ENCODE peak calls at places on chromosomes 4 and X, in four cellular contexts. M is IMR-90, W is H1, A is mesendoderm. Y is an unnamed sample.

GRCh38 chr4:126207892-126208291 is 893.1 kb downstream of the FAT4 start:
- DNase-seq in A (no peak), W (no peak), M (no peak), Y (no peak)

GRCh38 chrX:28126886-28127285 is 145.6 kb upstream of the DCAF8L1 start:
- DNase-seq in M (no peak), W (no peak), A (peak; percentile 86), Y (no peak)

GRCh38 chr4:11912886-11913285 is 484.2 kb upstream of the HS3ST1 start:
- DNase-seq in W (no peak), M (no peak), A (no peak), Y (no peak)

GRCh38 chr4:140721088-140721421 is 35.1 kb downstream of the TBC1D9 start:
- DNase-seq in M (no peak), W (no peak), A (no peak), Y (no peak)

GRCh38 chr4:52780206-52780605 is 29.0 kb upstream of the ERVMER34-1 start:
- DNase-seq in A (no peak), W (no peak), M (peak; percentile 57), Y (no peak)

GRCh38 chr4:3868146-3868840 is 102.1 kb downstream of the ADRA2C start:
- DNase-seq in M (peak; percentile 20), A (peak; percentile 87), W (no peak), Y (peak; percentile 77)

GRCh38 chr4:17516980-17517379 is 2.0 kb downstream of the CLRN2 start:
- DNase-seq in W (no peak), A (no peak), M (no peak), Y (no peak)

GRCh38 chr4:39450618-39451017 is 8.1 kb downstream of the RPL9 start:
- DNase-seq in M (no peak), A (no peak), W (no peak), Y (no peak)

GRCh38 chr4:152485726-152486276 is 50.1 kb downstream of the FBXW7 start:
- DNase-seq in M (peak; percentile 94), A (no peak), W (no peak), Y (no peak)

GRCh38 chr4:95158626-95159025 is 390.1 kb downstream of the UNC5C start:
- DNase-seq in A (no peak), W (no peak), M (no peak), Y (no peak)

GRCh38 chr4:83852085-83852451 is 316.2 kb downstream of the GPAT3 start:
- DNase-seq in A (peak; percentile 22), W (no peak), M (peak; percentile 88), Y (no peak)

GRCh38 chr4:83858121-83858520 is 322.2 kb downstream of the GPAT3 start:
- DNase-seq in W (no peak), A (no peak), M (peak; percentile 56), Y (no peak)

GRCh38 chr4:83851261-83852084 is 315.6 kb downstream of the GPAT3 start:
- DNase-seq in A (peak; percentile 67), M (peak; percentile 37), W (peak; percentile 85), Y (peak; percentile 86)

GRCh38 chr4:83850435-83850834 is 314.5 kb downstream of the GPAT3 start:
- DNase-seq in W (no peak), M (peak; percentile 52), A (peak; percentile 41), Y (peak; percentile 52)

GRCh38 chr4:83855044-83855443 is 319.1 kb downstream of the GPAT3 start:
- DNase-seq in M (peak; percentile 98), W (no peak), A (peak; percentile 80), Y (no peak)
- H4K5ac ChIP-seq in M (peak overlapping the region; percentile 90), W (no peak overlapping the region), A (no peak overlapping the region), Y (no peak overlapping the region)

DNA sequence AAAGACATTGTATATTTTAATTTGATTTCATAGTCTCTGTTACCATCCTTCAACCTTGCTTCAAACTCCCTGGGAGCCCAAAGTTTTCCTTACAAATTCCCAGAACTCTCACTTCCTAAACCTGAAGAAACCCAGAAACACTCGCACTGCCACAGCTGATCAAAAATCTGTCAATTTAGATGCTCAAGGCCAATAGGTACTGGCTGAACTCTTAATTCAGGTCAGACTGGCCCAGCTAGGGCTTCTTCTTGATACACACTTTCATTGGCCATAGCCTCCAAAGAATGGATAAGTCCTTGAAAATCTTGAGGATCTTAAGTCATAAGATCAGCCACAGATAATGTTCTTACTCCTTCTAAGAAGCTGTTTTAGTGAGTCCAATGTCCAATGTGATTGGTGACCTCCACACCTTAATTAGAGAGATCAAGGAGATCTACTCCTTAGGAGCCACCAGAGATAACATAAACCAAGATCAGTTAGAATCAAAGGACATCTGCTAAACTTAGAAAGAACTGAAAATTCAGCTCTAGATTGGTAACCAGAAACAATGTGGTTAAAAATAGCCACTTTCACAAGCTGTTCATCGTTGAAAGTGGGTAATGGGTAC is 51.5 kb downstream of the ACSL4 start:
- DNase-seq in A (no peak), M (no peak), W (no peak), Y (no peak)
- H3K4me2 ChIP-seq in A (no peak overlapping the region), M (no peak overlapping the region), W (no peak overlapping the region), Y (no peak overlapping the region)

GRCh38 chr4:123262080-123262479 is 134.5 kb upstream of the SPRY1 start:
- DNase-seq in M (no peak), A (no peak), W (no peak), Y (no peak)
- H4K5ac ChIP-seq in M (no peak overlapping the region), A (no peak overlapping the region), W (no peak overlapping the region), Y (no peak overlapping the region)

DNA sequence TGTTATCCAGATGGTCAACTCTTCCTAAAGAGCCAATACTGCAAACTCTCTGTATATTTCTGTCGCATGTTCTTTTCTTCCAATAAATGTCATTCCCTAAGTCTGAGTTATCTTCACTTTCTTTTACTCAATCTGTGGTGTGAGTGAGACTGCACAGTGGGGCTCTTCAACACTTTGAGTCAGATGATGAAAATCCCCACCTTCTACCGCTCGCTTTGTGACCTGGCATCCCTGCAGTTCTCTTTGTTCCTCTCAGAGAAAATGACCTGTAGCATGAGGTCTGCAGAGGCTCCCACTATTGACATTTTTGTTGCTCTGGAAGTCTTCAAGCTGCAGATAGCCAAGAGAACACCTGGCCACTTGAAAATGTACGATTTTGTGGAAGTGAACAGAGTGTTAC is 52.8 kb downstream of the TMEM150C start:
- DNase-seq in M (no peak), W (no peak), A (peak; percentile 44), Y (no peak)
- H3K4me2 ChIP-seq in M (no peak overlapping the region), W (no peak overlapping the region), A (no peak overlapping the region), Y (no peak overlapping the region)

DNA sequence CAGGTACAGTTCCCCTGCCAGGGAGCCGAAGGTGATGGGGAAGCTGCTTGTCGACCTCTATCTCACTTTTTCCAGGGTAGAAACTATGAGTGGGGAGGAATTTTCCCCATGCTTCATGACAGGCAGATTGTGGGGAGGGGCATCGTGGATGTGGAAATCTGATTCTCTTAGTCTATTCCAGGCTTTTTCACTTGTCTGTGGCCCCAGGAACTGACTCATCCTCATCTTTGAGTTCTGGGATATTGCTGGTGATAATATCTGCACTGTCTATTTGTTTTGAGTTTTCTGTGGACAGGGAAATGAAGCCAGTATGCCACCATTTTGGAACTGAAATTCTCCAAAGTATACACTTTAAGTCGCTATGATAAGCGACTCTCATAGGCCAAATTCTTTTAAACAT is 7.6 kb upstream of the TLR2 start:
- DNase-seq in A (no peak), M (peak; percentile 12), W (no peak), Y (no peak)
- H4K5ac ChIP-seq in A (no peak overlapping the region), M (no peak overlapping the region), W (no peak overlapping the region), Y (no peak overlapping the region)

DNA sequence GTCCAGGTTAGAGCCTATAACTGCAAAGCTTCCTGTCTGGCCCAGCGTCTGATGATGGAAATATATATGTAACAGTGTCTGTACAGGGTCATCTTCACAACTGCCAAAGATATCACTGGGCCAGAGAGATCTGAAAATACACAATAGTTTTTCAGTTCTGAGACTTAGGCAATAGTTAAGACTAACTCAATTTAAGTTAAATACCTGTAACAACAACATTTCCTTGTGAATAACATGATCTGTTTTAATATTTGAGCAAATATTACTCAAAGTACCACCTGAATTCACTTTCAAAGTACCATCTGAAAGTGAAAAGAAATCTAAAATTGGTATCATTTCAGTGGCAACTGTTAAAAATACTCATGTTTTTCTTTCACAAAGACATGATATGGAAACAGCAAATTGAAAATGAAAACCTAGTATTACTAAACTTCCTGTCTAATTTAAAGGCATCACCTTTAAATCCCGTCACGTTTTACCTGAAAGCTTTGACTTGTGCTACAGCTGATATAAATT is 9.6 kb downstream of the ZAR1 start:
- DNase-seq in A (no peak), M (no peak), W (no peak), Y (no peak)
- H3K4me2 ChIP-seq in A (no peak overlapping the region), M (no peak overlapping the region), W (no peak overlapping the region), Y (no peak overlapping the region)

GRCh38 chr4:143230683-143231082 is 46.0 kb downstream of the USP38 start:
- DNase-seq in M (no peak), A (no peak), W (no peak), Y (no peak)
- H4K5ac ChIP-seq in M (no peak overlapping the region), A (no peak overlapping the region), W (no peak overlapping the region), Y (no peak overlapping the region)